ENCODE peak calls at places on chromosomes 6 and 20, in five cellular contexts. F is cardiac fibroblast; K is adrenal gland; P is CD8-positive, alpha-beta memory T cell; T is T follicular helper cell. D is an unnamed sample.

GRCh38 chr20:45970646-45971424 is 1.2 kb downstream of the ZNF335 start:
- DNase-seq in K (peak; percentile 48), P (peak; percentile 12), F (peak; percentile 35), T (no peak), D (no peak)

GRCh38 chr20:36543187-36544133 is 2.1 kb downstream of the MYL9 start:
- DNase-seq in K (peak; percentile 97), F (peak; percentile 80), T (no peak), P (no peak), D (peak; percentile 67)

GRCh38 chr20:9114709-9115108 is 45.8 kb downstream of the PLCB4 start:
- DNase-seq in T (no peak), K (no peak), P (no peak), F (no peak), D (no peak)

GRCh38 chr6:46051962-46052361 is 36.3 kb upstream of the CLIC5 start:
- DNase-seq in K (no peak), P (no peak), T (no peak), F (peak; percentile 77), D (no peak)

GRCh38 chr20:31713312-31714049 is 9.2 kb downstream of the BCL2L1 start:
- DNase-seq in P (no peak), K (peak; percentile 66), T (no peak), F (peak; percentile 92), D (peak; percentile 58)

GRCh38 chr6:136751478-136751956 is 40.8 kb downstream of the MAP3K5 start:
- DNase-seq in T (no peak), P (no peak), F (no peak), K (no peak), D (no peak)

GRCh38 chr6:98203170-98203806 is 631.1 kb upstream of the POU3F2 start:
- DNase-seq in F (no peak), K (no peak), P (no peak), T (no peak), D (no peak)

GRCh38 chr20:13401596-13401995 is 180.5 kb downstream of the ISM1 start:
- DNase-seq in K (no peak), F (no peak), T (no peak), P (no peak), D (no peak)

GRCh38 chr6:43009124-43009523 is 4.6 kb downstream of the MEA1 start:
- DNase-seq in K (peak; percentile 31), T (no peak), P (no peak), F (peak; percentile 51), D (peak; percentile 13)

GRCh38 chr6:6707143-6707542 is 118.6 kb downstream of the LY86 start:
- DNase-seq in F (no peak), K (no peak), T (no peak), P (no peak), D (no peak)

GRCh38 chr6:29702519-29703103 is 20.6 kb upstream of the HLA-F start:
- DNase-seq in P (peak; percentile 75), F (peak; percentile 47), T (peak; percentile 51), K (no peak), D (no peak)

GRCh38 chr6:145539831-145540230 is 195.5 kb downstream of the EPM2A start:
- DNase-seq in K (no peak), F (no peak), P (no peak), T (no peak), D (no peak)

GRCh38 chr20:10388571-10388970 is 45.5 kb downstream of the MKKS start:
- DNase-seq in K (no peak), T (no peak), P (no peak), F (no peak), D (no peak)

GRCh38 chr6:37492236-37493046 is 7.3 kb downstream of the CCDC167 start:
- DNase-seq in K (no peak), F (no peak), T (no peak), P (no peak), D (no peak)

GRCh38 chr20:23019403-23019802 is 15.7 kb upstream of the SSTR4 start:
- DNase-seq in T (no peak), K (no peak), F (no peak), P (no peak), D (no peak)

GRCh38 chr20:22838001-22838400 is 197.1 kb upstream of the SSTR4 start:
- DNase-seq in F (no peak), K (no peak), P (no peak), T (no peak), D (no peak)

GRCh38 chr6:137451926-137452325 is 42.3 kb downstream of the OLIG3 start:
- DNase-seq in F (no peak), K (no peak), P (no peak), T (no peak), D (no peak)

GRCh38 chr20:4366076-4366475 is 350.7 kb upstream of the RNF24 start:
- DNase-seq in K (no peak), T (no peak), F (peak; percentile 1), P (no peak), D (no peak)